ENCODE peak calls at places on chromosomes 2 and 18, in seven cellular contexts. One of them, this sample, is unnamed.

GRCh38 chr2:144462266-144462665 is 57.7 kb downstream of the ZEB2 start:
- DNase-seq in HCT116: no peak
- DNase-seq in testis: no peak
- DNase-seq in CD4-positive, alpha-beta T cell: no peak
- DNase-seq in HL-60: no peak
- DNase-seq in OCI-LY7: no peak
- DNase-seq in tibial artery: no peak
- DNase-seq in this sample: no peak

GRCh38 chr2:160209457-160209856 is 9.4 kb upstream of the ITGB6 start:
- DNase-seq in HCT116: no peak
- DNase-seq in testis: no peak
- DNase-seq in CD4-positive, alpha-beta T cell: no peak
- DNase-seq in HL-60: no peak
- DNase-seq in OCI-LY7: no peak
- DNase-seq in tibial artery: no peak
- DNase-seq in this sample: no peak

GRCh38 chr2:48292429-48292828 is 237.5 kb upstream of the STON1 start:
- DNase-seq in HCT116: no peak
- DNase-seq in testis: no peak
- DNase-seq in CD4-positive, alpha-beta T cell: no peak
- DNase-seq in HL-60: no peak
- DNase-seq in OCI-LY7: peak; percentile 4
- DNase-seq in tibial artery: no peak
- DNase-seq in this sample: no peak

GRCh38 chr2:142179686-142180085 is 48.9 kb upstream of the LRP1B start:
- DNase-seq in HCT116: no peak
- DNase-seq in testis: no peak
- DNase-seq in CD4-positive, alpha-beta T cell: no peak
- DNase-seq in HL-60: no peak
- DNase-seq in OCI-LY7: no peak
- DNase-seq in tibial artery: no peak
- DNase-seq in this sample: no peak

GRCh38 chr2:205024822-205025518 is 479.7 kb downstream of the PARD3B start:
- DNase-seq in HCT116: peak; percentile 47
- DNase-seq in testis: no peak
- DNase-seq in CD4-positive, alpha-beta T cell: no peak
- DNase-seq in HL-60: no peak
- DNase-seq in OCI-LY7: no peak
- DNase-seq in tibial artery: peak; percentile 82
- DNase-seq in this sample: no peak

GRCh38 chr2:94984964-94985575 is 40.4 kb upstream of the MAL start:
- DNase-seq in HCT116: no peak
- DNase-seq in testis: no peak
- DNase-seq in CD4-positive, alpha-beta T cell: no peak
- DNase-seq in HL-60: no peak
- DNase-seq in OCI-LY7: no peak
- DNase-seq in tibial artery: no peak
- DNase-seq in this sample: no peak

GRCh38 chr18:34543940-34544339 is 166.2 kb upstream of the DTNA start:
- DNase-seq in HCT116: no peak
- DNase-seq in testis: no peak
- DNase-seq in CD4-positive, alpha-beta T cell: no peak
- DNase-seq in HL-60: no peak
- DNase-seq in OCI-LY7: no peak
- DNase-seq in tibial artery: no peak
- DNase-seq in this sample: no peak

GRCh38 chr2:186256540-186256939 is 229.5 kb upstream of the ZC3H15 start:
- DNase-seq in HCT116: peak; percentile 29
- DNase-seq in testis: no peak
- DNase-seq in CD4-positive, alpha-beta T cell: no peak
- DNase-seq in HL-60: no peak
- DNase-seq in OCI-LY7: peak; percentile 19
- DNase-seq in tibial artery: no peak
- DNase-seq in this sample: peak; percentile 12

GRCh38 chr2:230908595-230909191 is 16.3 kb downstream of the GPR55 start:
- DNase-seq in HCT116: peak; percentile 70
- DNase-seq in testis: no peak
- DNase-seq in CD4-positive, alpha-beta T cell: no peak
- DNase-seq in HL-60: peak; percentile 82
- DNase-seq in OCI-LY7: no peak
- DNase-seq in tibial artery: no peak
- DNase-seq in this sample: no peak

GRCh38 chr2:41937464-41937861 is 110.4 kb upstream of the PKDCC start:
- DNase-seq in HCT116: no peak
- DNase-seq in testis: no peak
- DNase-seq in CD4-positive, alpha-beta T cell: no peak
- DNase-seq in HL-60: no peak
- DNase-seq in OCI-LY7: no peak
- DNase-seq in tibial artery: no peak
- DNase-seq in this sample: no peak

GRCh38 chr18:41266616-41267015 is 688.4 kb upstream of the PIK3C3 start:
- DNase-seq in HCT116: no peak
- DNase-seq in testis: no peak
- DNase-seq in CD4-positive, alpha-beta T cell: no peak
- DNase-seq in HL-60: no peak
- DNase-seq in OCI-LY7: no peak
- DNase-seq in tibial artery: no peak
- DNase-seq in this sample: no peak

GRCh38 chr2:239200646-239201530 is 199.9 kb downstream of the HDAC4 start:
- DNase-seq in HCT116: no peak
- DNase-seq in testis: no peak
- DNase-seq in CD4-positive, alpha-beta T cell: no peak
- DNase-seq in HL-60: no peak
- DNase-seq in OCI-LY7: no peak
- DNase-seq in tibial artery: no peak
- DNase-seq in this sample: no peak

GRCh38 chr2:206776432-206776831 is 11.0 kb downstream of the FASTKD2 start:
- DNase-seq in HCT116: no peak
- DNase-seq in testis: no peak
- DNase-seq in CD4-positive, alpha-beta T cell: no peak
- DNase-seq in HL-60: no peak
- DNase-seq in OCI-LY7: no peak
- DNase-seq in tibial artery: no peak
- DNase-seq in this sample: no peak

GRCh38 chr2:38039111-38039510 is 36.8 kb downstream of the CYP1B1 start:
- DNase-seq in HCT116: no peak
- DNase-seq in testis: no peak
- DNase-seq in CD4-positive, alpha-beta T cell: no peak
- DNase-seq in HL-60: no peak
- DNase-seq in OCI-LY7: no peak
- DNase-seq in tibial artery: no peak
- DNase-seq in this sample: no peak

GRCh38 chr2:66446178-66446860 is 11.4 kb downstream of the MEIS1 start:
- DNase-seq in HCT116: no peak
- DNase-seq in testis: peak; percentile 37
- DNase-seq in CD4-positive, alpha-beta T cell: no peak
- DNase-seq in HL-60: no peak
- DNase-seq in OCI-LY7: no peak
- DNase-seq in tibial artery: no peak
- DNase-seq in this sample: no peak

GRCh38 chr2:201628545-201628944 is 14.8 kb downstream of the TMEM237 start:
- DNase-seq in HCT116: no peak
- DNase-seq in testis: no peak
- DNase-seq in CD4-positive, alpha-beta T cell: no peak
- DNase-seq in HL-60: no peak
- DNase-seq in OCI-LY7: no peak
- DNase-seq in tibial artery: no peak
- DNase-seq in this sample: no peak

GRCh38 chr2:232321156-232321816 is 57.3 kb upstream of the ALPP start:
- DNase-seq in HCT116: no peak
- DNase-seq in testis: no peak
- DNase-seq in CD4-positive, alpha-beta T cell: peak; percentile 47
- DNase-seq in HL-60: no peak
- DNase-seq in OCI-LY7: no peak
- DNase-seq in tibial artery: no peak
- DNase-seq in this sample: no peak

GRCh38 chr2:67323209-67323991 is 73.7 kb upstream of the ETAA1 start:
- DNase-seq in HCT116: no peak
- DNase-seq in testis: no peak
- DNase-seq in CD4-positive, alpha-beta T cell: no peak
- DNase-seq in HL-60: no peak
- DNase-seq in OCI-LY7: no peak
- DNase-seq in tibial artery: no peak
- DNase-seq in this sample: no peak

GRCh38 chr18:73503326-73503725 is 635.5 kb upstream of the NETO1 start:
- DNase-seq in HCT116: no peak
- DNase-seq in testis: no peak
- DNase-seq in CD4-positive, alpha-beta T cell: no peak
- DNase-seq in HL-60: no peak
- DNase-seq in OCI-LY7: no peak
- DNase-seq in tibial artery: no peak
- DNase-seq in this sample: no peak

GRCh38 chr2:2061091-2061696 is 269.9 kb downstream of the MYT1L start:
- DNase-seq in HCT116: no peak
- DNase-seq in testis: no peak
- DNase-seq in CD4-positive, alpha-beta T cell: no peak
- DNase-seq in HL-60: no peak
- DNase-seq in OCI-LY7: no peak
- DNase-seq in tibial artery: no peak
- DNase-seq in this sample: no peak

GRCh38 chr2:200253631-200254030 is 52.9 kb upstream of the SPATS2L start:
- DNase-seq in HCT116: no peak
- DNase-seq in testis: no peak
- DNase-seq in CD4-positive, alpha-beta T cell: no peak
- DNase-seq in HL-60: no peak
- DNase-seq in OCI-LY7: no peak
- DNase-seq in tibial artery: no peak
- DNase-seq in this sample: no peak

GRCh38 chr2:227406177-227407031 is 18.7 kb upstream of the SCYGR1 start:
- DNase-seq in HCT116: peak; percentile 94
- DNase-seq in testis: peak; percentile 85
- DNase-seq in CD4-positive, alpha-beta T cell: no peak
- DNase-seq in HL-60: peak; percentile 44
- DNase-seq in OCI-LY7: peak; percentile 5
- DNase-seq in tibial artery: peak; percentile 46
- DNase-seq in this sample: peak; percentile 60

GRCh38 chr2:200040251-200040650 is 84.9 kb downstream of the MAIP1 start:
- DNase-seq in HCT116: no peak
- DNase-seq in testis: no peak
- DNase-seq in CD4-positive, alpha-beta T cell: no peak
- DNase-seq in HL-60: no peak
- DNase-seq in OCI-LY7: no peak
- DNase-seq in tibial artery: no peak
- DNase-seq in this sample: no peak

DNA sequence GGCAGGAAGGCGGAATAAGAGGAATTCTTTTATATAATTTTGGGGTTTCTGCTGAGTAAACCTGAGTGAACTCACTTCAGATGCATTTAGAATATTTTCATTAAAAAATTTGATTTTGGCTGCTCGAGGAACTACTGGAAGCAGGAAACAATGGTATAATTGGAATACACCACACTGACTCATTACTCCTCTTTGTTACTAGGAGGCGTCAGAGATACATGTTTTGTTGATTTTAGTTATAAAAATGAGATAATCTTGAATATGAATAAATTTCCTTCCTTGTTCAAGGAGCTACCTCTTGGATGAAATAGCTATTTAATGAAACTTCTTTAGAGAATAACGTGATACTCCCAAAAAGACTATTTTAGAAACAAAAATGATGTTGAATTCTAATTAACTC is 97.4 kb downstream of the ANKRD36 start:
- DNase-seq in HCT116: no peak
- DNase-seq in testis: no peak
- DNase-seq in CD4-positive, alpha-beta T cell: no peak
- DNase-seq in HL-60: no peak
- DNase-seq in OCI-LY7: no peak
- DNase-seq in tibial artery: no peak
- DNase-seq in this sample: no peak
- TF ChIP-seq CTCF in HCT116: no peak
- TF ChIP-seq CTCF in testis: no peak
- TF ChIP-seq CTCF in CD4-positive, alpha-beta T cell: no peak
- TF ChIP-seq CTCF in HL-60: no peak
- TF ChIP-seq CTCF in OCI-LY7: peak; percentile 39
- TF ChIP-seq CTCF in tibial artery: no peak
- TF ChIP-seq CTCF in this sample: no peak

DNA sequence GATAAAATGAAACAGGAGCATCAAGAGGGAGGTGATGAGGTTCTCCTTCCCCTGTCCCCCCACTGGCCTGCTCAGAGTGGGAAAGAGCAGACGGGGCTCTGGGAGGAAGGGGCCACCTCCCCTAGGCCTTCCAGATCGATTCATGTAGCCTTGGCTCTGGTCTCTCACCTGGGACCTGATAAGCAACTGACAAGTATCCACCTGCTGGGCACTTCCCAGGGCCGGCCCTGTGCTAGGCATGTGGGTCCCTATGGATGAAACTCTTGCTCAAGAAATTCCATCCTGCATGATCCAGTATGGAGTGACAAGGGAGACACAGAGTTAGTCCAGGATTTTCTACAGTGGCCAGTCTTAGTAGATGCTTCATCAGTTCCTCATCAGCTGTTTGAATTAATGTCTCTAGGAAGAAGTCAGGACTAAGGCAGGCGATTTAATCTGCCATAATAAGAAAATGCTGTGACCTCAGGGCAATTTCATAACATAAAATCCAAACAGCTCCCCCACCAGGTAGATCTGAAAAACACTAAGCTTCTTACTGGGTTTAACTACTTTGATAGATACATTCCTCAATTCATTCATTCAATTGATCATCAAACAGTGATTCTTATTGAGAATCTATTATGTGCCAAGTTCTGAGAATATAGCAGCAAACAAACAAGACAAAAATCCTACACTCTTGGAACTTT is 44.7 kb upstream of the ZFP36L2 start:
- DNase-seq in HCT116: no peak
- DNase-seq in testis: no peak
- DNase-seq in CD4-positive, alpha-beta T cell: no peak
- DNase-seq in HL-60: no peak
- DNase-seq in OCI-LY7: peak; percentile 13
- DNase-seq in tibial artery: no peak
- DNase-seq in this sample: no peak
- TF ChIP-seq CTCF in HCT116: peak; percentile 47
- TF ChIP-seq CTCF in testis: no peak
- TF ChIP-seq CTCF in CD4-positive, alpha-beta T cell: no peak
- TF ChIP-seq CTCF in HL-60: no peak
- TF ChIP-seq CTCF in OCI-LY7: peak; percentile 59
- TF ChIP-seq CTCF in tibial artery: no peak
- TF ChIP-seq CTCF in this sample: no peak

GRCh38 chr2:96927420-96928171 is 57.7 kb upstream of the SEMA4C start:
- DNase-seq in HCT116: no peak
- DNase-seq in testis: peak; percentile 40
- DNase-seq in CD4-positive, alpha-beta T cell: no peak
- DNase-seq in HL-60: no peak
- DNase-seq in OCI-LY7: no peak
- DNase-seq in tibial artery: peak; percentile 55
- DNase-seq in this sample: no peak
- TF ChIP-seq CTCF in HCT116: no peak
- TF ChIP-seq CTCF in testis: no peak
- TF ChIP-seq CTCF in CD4-positive, alpha-beta T cell: no peak
- TF ChIP-seq CTCF in HL-60: no peak
- TF ChIP-seq CTCF in OCI-LY7: no peak
- TF ChIP-seq CTCF in tibial artery: peak; percentile 27
- TF ChIP-seq CTCF in this sample: no peak

DNA sequence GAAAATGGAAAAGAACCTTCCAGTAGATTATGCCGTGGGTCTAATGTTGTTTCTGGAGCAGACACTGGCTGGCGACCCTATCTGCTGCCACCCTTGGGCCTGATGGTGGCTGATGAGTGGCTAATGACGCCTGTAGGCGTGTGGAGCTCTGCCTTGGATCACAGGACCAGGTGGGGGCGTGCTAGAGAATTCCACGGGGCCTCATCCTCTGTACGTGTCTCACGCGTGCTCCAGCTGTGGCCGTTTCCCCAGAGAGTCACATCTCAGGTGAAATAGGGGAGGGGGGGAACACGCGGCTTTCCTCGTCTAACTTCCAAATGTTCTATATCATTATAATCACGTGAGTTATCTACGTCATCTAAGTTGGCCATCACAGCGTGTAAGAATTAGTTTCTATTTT is 160.9 kb upstream of the SMIM21 start:
- DNase-seq in HCT116: no peak
- DNase-seq in testis: peak; percentile 33
- DNase-seq in CD4-positive, alpha-beta T cell: no peak
- DNase-seq in HL-60: no peak
- DNase-seq in OCI-LY7: no peak
- DNase-seq in tibial artery: no peak
- DNase-seq in this sample: no peak
- TF ChIP-seq CTCF in HCT116: no peak
- TF ChIP-seq CTCF in testis: no peak
- TF ChIP-seq CTCF in CD4-positive, alpha-beta T cell: no peak
- TF ChIP-seq CTCF in HL-60: no peak
- TF ChIP-seq CTCF in OCI-LY7: no peak
- TF ChIP-seq CTCF in tibial artery: no peak
- TF ChIP-seq CTCF in this sample: no peak